ENCODE peak calls at places on chromosomes 2 and 18, in six cellular contexts. One of them, this sample, is unnamed.

GRCh38 chr2:222298311-222299150 is at the start of gene PAX3:
- DNase-seq in CD8-positive, alpha-beta T cell: no peak
- DNase-seq in astrocyte of the hippocampus: peak; percentile 53
- DNase-seq in brain microvascular endothelial cell: no peak
- DNase-seq in NCI-H1092 treated with DMSO at 0.1 percent for 48 hours: no peak
- DNase-seq in AG08395: peak; percentile 95
- DNase-seq in this sample: peak; percentile 83

GRCh38 chr2:111712361-111712760 is 171.6 kb downstream of the ANAPC1 start:
- DNase-seq in AG08395: no peak
- DNase-seq in NCI-H1092 treated with DMSO at 0.1 percent for 48 hours: no peak
- DNase-seq in astrocyte of the hippocampus: no peak
- DNase-seq in brain microvascular endothelial cell: no peak
- DNase-seq in CD8-positive, alpha-beta T cell: no peak
- DNase-seq in this sample: no peak

GRCh38 chr2:21175895-21176646 is 52.3 kb downstream of the TDRD15 start:
- DNase-seq in NCI-H1092 treated with DMSO at 0.1 percent for 48 hours: no peak
- DNase-seq in CD8-positive, alpha-beta T cell: no peak
- DNase-seq in brain microvascular endothelial cell: no peak
- DNase-seq in AG08395: no peak
- DNase-seq in astrocyte of the hippocampus: peak; percentile 3
- DNase-seq in this sample: no peak

GRCh38 chr18:54284967-54285785 is 15.9 kb downstream of the POLI start:
- DNase-seq in NCI-H1092 treated with DMSO at 0.1 percent for 48 hours: no peak
- DNase-seq in astrocyte of the hippocampus: peak; percentile 76
- DNase-seq in CD8-positive, alpha-beta T cell: peak; percentile 48
- DNase-seq in brain microvascular endothelial cell: peak; percentile 79
- DNase-seq in AG08395: peak; percentile 70
- DNase-seq in this sample: peak; percentile 47

GRCh38 chr2:240465765-240466578 is 30.5 kb downstream of the GPC1 start:
- DNase-seq in CD8-positive, alpha-beta T cell: no peak
- DNase-seq in brain microvascular endothelial cell: no peak
- DNase-seq in NCI-H1092 treated with DMSO at 0.1 percent for 48 hours: no peak
- DNase-seq in AG08395: no peak
- DNase-seq in astrocyte of the hippocampus: peak; percentile 0
- DNase-seq in this sample: no peak

GRCh38 chr2:217858519-217859466 is 144.0 kb downstream of the TNS1 start:
- DNase-seq in brain microvascular endothelial cell: peak; percentile 96
- DNase-seq in astrocyte of the hippocampus: peak; percentile 86
- DNase-seq in NCI-H1092 treated with DMSO at 0.1 percent for 48 hours: no peak
- DNase-seq in AG08395: peak; percentile 94
- DNase-seq in CD8-positive, alpha-beta T cell: no peak
- DNase-seq in this sample: peak; percentile 97

GRCh38 chr2:28610583-28611201 is 114.8 kb downstream of the PLB1 start:
- DNase-seq in brain microvascular endothelial cell: peak; percentile 90
- DNase-seq in NCI-H1092 treated with DMSO at 0.1 percent for 48 hours: peak; percentile 14
- DNase-seq in AG08395: peak; percentile 93
- DNase-seq in CD8-positive, alpha-beta T cell: no peak
- DNase-seq in astrocyte of the hippocampus: peak; percentile 97
- DNase-seq in this sample: peak; percentile 65

GRCh38 chr2:26471278-26471677 is 6.6 kb downstream of the OTOF start:
- DNase-seq in NCI-H1092 treated with DMSO at 0.1 percent for 48 hours: peak; percentile 4
- DNase-seq in brain microvascular endothelial cell: no peak
- DNase-seq in CD8-positive, alpha-beta T cell: no peak
- DNase-seq in AG08395: no peak
- DNase-seq in astrocyte of the hippocampus: no peak
- DNase-seq in this sample: no peak

GRCh38 chr2:28318023-28318422 is 74.6 kb upstream of the FOSL2 start:
- DNase-seq in astrocyte of the hippocampus: no peak
- DNase-seq in AG08395: no peak
- DNase-seq in brain microvascular endothelial cell: no peak
- DNase-seq in CD8-positive, alpha-beta T cell: no peak
- DNase-seq in NCI-H1092 treated with DMSO at 0.1 percent for 48 hours: no peak
- DNase-seq in this sample: no peak

GRCh38 chr2:12177052-12177994 is 430.9 kb downstream of the LPIN1 start:
- DNase-seq in CD8-positive, alpha-beta T cell: peak; percentile 29
- DNase-seq in brain microvascular endothelial cell: peak; percentile 84
- DNase-seq in AG08395: peak; percentile 87
- DNase-seq in NCI-H1092 treated with DMSO at 0.1 percent for 48 hours: no peak
- DNase-seq in astrocyte of the hippocampus: peak; percentile 77
- DNase-seq in this sample: peak; percentile 64

GRCh38 chr2:238278626-238279323 is 9.6 kb downstream of the PER2 start:
- DNase-seq in CD8-positive, alpha-beta T cell: no peak
- DNase-seq in astrocyte of the hippocampus: no peak
- DNase-seq in brain microvascular endothelial cell: no peak
- DNase-seq in NCI-H1092 treated with DMSO at 0.1 percent for 48 hours: no peak
- DNase-seq in AG08395: no peak
- DNase-seq in this sample: no peak

GRCh38 chr18:27004056-27004829 is 138.7 kb upstream of the AQP4 start:
- DNase-seq in brain microvascular endothelial cell: peak; percentile 1
- DNase-seq in astrocyte of the hippocampus: peak; percentile 40
- DNase-seq in AG08395: peak; percentile 3
- DNase-seq in CD8-positive, alpha-beta T cell: no peak
- DNase-seq in NCI-H1092 treated with DMSO at 0.1 percent for 48 hours: peak; percentile 12
- DNase-seq in this sample: peak; percentile 1

GRCh38 chr2:101558740-101559508 is 84.0 kb upstream of the RFX8 start:
- DNase-seq in AG08395: peak; percentile 76
- DNase-seq in CD8-positive, alpha-beta T cell: no peak
- DNase-seq in astrocyte of the hippocampus: peak; percentile 86
- DNase-seq in NCI-H1092 treated with DMSO at 0.1 percent for 48 hours: no peak
- DNase-seq in brain microvascular endothelial cell: peak; percentile 22
- DNase-seq in this sample: no peak

GRCh38 chr2:71513096-71513495 is 59.7 kb downstream of the DYSF start:
- DNase-seq in NCI-H1092 treated with DMSO at 0.1 percent for 48 hours: no peak
- DNase-seq in astrocyte of the hippocampus: no peak
- DNase-seq in AG08395: no peak
- DNase-seq in CD8-positive, alpha-beta T cell: no peak
- DNase-seq in brain microvascular endothelial cell: no peak
- DNase-seq in this sample: no peak

GRCh38 chr18:10798727-10799435 is 273.1 kb downstream of the NAPG start:
- DNase-seq in NCI-H1092 treated with DMSO at 0.1 percent for 48 hours: no peak
- DNase-seq in AG08395: peak; percentile 4
- DNase-seq in CD8-positive, alpha-beta T cell: no peak
- DNase-seq in brain microvascular endothelial cell: peak; percentile 71
- DNase-seq in astrocyte of the hippocampus: peak; percentile 12
- DNase-seq in this sample: no peak

GRCh38 chr2:19178175-19178574 is 180.2 kb downstream of the OSR1 start:
- DNase-seq in NCI-H1092 treated with DMSO at 0.1 percent for 48 hours: no peak
- DNase-seq in AG08395: no peak
- DNase-seq in brain microvascular endothelial cell: peak; percentile 14
- DNase-seq in astrocyte of the hippocampus: peak; percentile 54
- DNase-seq in CD8-positive, alpha-beta T cell: no peak
- DNase-seq in this sample: no peak

GRCh38 chr2:33606622-33607021 is 7.5 kb upstream of the FAM98A start:
- DNase-seq in AG08395: no peak
- DNase-seq in brain microvascular endothelial cell: no peak
- DNase-seq in CD8-positive, alpha-beta T cell: no peak
- DNase-seq in astrocyte of the hippocampus: no peak
- DNase-seq in NCI-H1092 treated with DMSO at 0.1 percent for 48 hours: no peak
- DNase-seq in this sample: no peak

GRCh38 chr18:59345556-59345955 is 13.5 kb downstream of the LMAN1 start:
- DNase-seq in astrocyte of the hippocampus: no peak
- DNase-seq in brain microvascular endothelial cell: no peak
- DNase-seq in CD8-positive, alpha-beta T cell: no peak
- DNase-seq in AG08395: no peak
- DNase-seq in NCI-H1092 treated with DMSO at 0.1 percent for 48 hours: no peak
- DNase-seq in this sample: no peak

GRCh38 chr18:49731421-49731841 is 81.9 kb downstream of the ACAA2 start:
- DNase-seq in AG08395: no peak
- DNase-seq in CD8-positive, alpha-beta T cell: no peak
- DNase-seq in brain microvascular endothelial cell: no peak
- DNase-seq in NCI-H1092 treated with DMSO at 0.1 percent for 48 hours: no peak
- DNase-seq in astrocyte of the hippocampus: no peak
- DNase-seq in this sample: no peak

GRCh38 chr2:43029186-43029585 is 197.2 kb downstream of the ZFP36L2 start:
- DNase-seq in AG08395: no peak
- DNase-seq in astrocyte of the hippocampus: no peak
- DNase-seq in CD8-positive, alpha-beta T cell: no peak
- DNase-seq in NCI-H1092 treated with DMSO at 0.1 percent for 48 hours: no peak
- DNase-seq in brain microvascular endothelial cell: no peak
- DNase-seq in this sample: no peak

GRCh38 chr2:219406861-219407230 is 11.3 kb upstream of the DES start:
- DNase-seq in CD8-positive, alpha-beta T cell: no peak
- DNase-seq in NCI-H1092 treated with DMSO at 0.1 percent for 48 hours: no peak
- DNase-seq in astrocyte of the hippocampus: peak; percentile 87
- DNase-seq in AG08395: peak; percentile 95
- DNase-seq in brain microvascular endothelial cell: peak; percentile 81
- DNase-seq in this sample: peak; percentile 90

GRCh38 chr2:155645771-155646170 is 686.8 kb downstream of the NR4A2 start:
- DNase-seq in CD8-positive, alpha-beta T cell: no peak
- DNase-seq in AG08395: no peak
- DNase-seq in astrocyte of the hippocampus: peak; percentile 22
- DNase-seq in brain microvascular endothelial cell: no peak
- DNase-seq in NCI-H1092 treated with DMSO at 0.1 percent for 48 hours: no peak
- DNase-seq in this sample: no peak

GRCh38 chr2:109402980-109403840 is 210.6 kb downstream of the SEPTIN10 start:
- DNase-seq in astrocyte of the hippocampus: no peak
- DNase-seq in brain microvascular endothelial cell: no peak
- DNase-seq in CD8-positive, alpha-beta T cell: no peak
- DNase-seq in NCI-H1092 treated with DMSO at 0.1 percent for 48 hours: no peak
- DNase-seq in AG08395: no peak
- DNase-seq in this sample: no peak

GRCh38 chr2:179562330-179562885 is 297.8 kb upstream of the SESTD1 start:
- DNase-seq in CD8-positive, alpha-beta T cell: no peak
- DNase-seq in NCI-H1092 treated with DMSO at 0.1 percent for 48 hours: peak; percentile 74
- DNase-seq in AG08395: no peak
- DNase-seq in brain microvascular endothelial cell: no peak
- DNase-seq in astrocyte of the hippocampus: peak; percentile 13
- DNase-seq in this sample: no peak

GRCh38 chr2:143128681-143129580 is at the start of gene ARHGAP15:
- DNase-seq in AG08395: no peak
- DNase-seq in astrocyte of the hippocampus: no peak
- DNase-seq in NCI-H1092 treated with DMSO at 0.1 percent for 48 hours: no peak
- DNase-seq in CD8-positive, alpha-beta T cell: peak; percentile 80
- DNase-seq in brain microvascular endothelial cell: no peak
- DNase-seq in this sample: no peak

GRCh38 chr18:48910972-48911545 is 39.7 kb downstream of the SMAD7 start:
- DNase-seq in brain microvascular endothelial cell: no peak
- DNase-seq in AG08395: no peak
- DNase-seq in astrocyte of the hippocampus: no peak
- DNase-seq in NCI-H1092 treated with DMSO at 0.1 percent for 48 hours: no peak
- DNase-seq in CD8-positive, alpha-beta T cell: no peak
- DNase-seq in this sample: no peak

GRCh38 chr2:159030674-159031380 is 62.4 kb downstream of the TANC1 start:
- DNase-seq in brain microvascular endothelial cell: peak; percentile 66
- DNase-seq in astrocyte of the hippocampus: peak; percentile 84
- DNase-seq in CD8-positive, alpha-beta T cell: no peak
- DNase-seq in AG08395: peak; percentile 73
- DNase-seq in NCI-H1092 treated with DMSO at 0.1 percent for 48 hours: no peak
- DNase-seq in this sample: peak; percentile 40

GRCh38 chr2:25879133-25879730 is 945 bp upstream of the ASXL2 start:
- DNase-seq in CD8-positive, alpha-beta T cell: no peak
- DNase-seq in NCI-H1092 treated with DMSO at 0.1 percent for 48 hours: no peak
- DNase-seq in AG08395: peak; percentile 7
- DNase-seq in brain microvascular endothelial cell: peak; percentile 55
- DNase-seq in astrocyte of the hippocampus: peak; percentile 44
- DNase-seq in this sample: no peak